ENCODE peak calls at places on chromosomes 13 and 19, in nine cellular contexts. F is SK-MEL-5, D is neural crest cell, S is AG09309, A is lung microvascular endothelial cell, N is MCF 10A, E is B cell, R is A172, Z is SK-N-MC. M is an unnamed sample.

GRCh38 chr19:6100284-6100915 is 9.9 kb downstream of the RFX2 start:
- DNase-seq in F (no peak), D (no peak), S (no peak), A (peak), N (no peak), E (peak), R (no peak), Z (no peak), M (no peak)

GRCh38 chr13:21684576-21684975 is 13.7 kb downstream of the FGF9 start:
- DNase-seq in F (no peak), D (no peak), S (no peak), A (no peak), N (no peak), E (no peak), R (no peak), Z (no peak), M (no peak)

GRCh38 chr13:20093946-20094345 is 66.9 kb downstream of the GJA3 start:
- DNase-seq in F (no peak), D (no peak), S (no peak), A (no peak), N (no peak), E (no peak), R (no peak), Z (no peak), M (no peak)

GRCh38 chr19:47414469-47414868 is 4.9 kb downstream of the MEIS3 start:
- DNase-seq in F (peak), D (no peak), S (no peak), A (peak), N (peak), E (no peak), R (no peak), Z (no peak), M (no peak)

GRCh38 chr19:1170938-1171754 is 2.9 kb downstream of the SBNO2 start:
- DNase-seq in F (peak), D (no peak), S (no peak), A (no peak), N (no peak), E (no peak), R (no peak), Z (no peak), M (no peak)

GRCh38 chr19:52664461-52664860 is 26.3 kb upstream of the ZNF83 start:
- DNase-seq in F (no peak), D (no peak), S (no peak), A (no peak), N (no peak), E (no peak), R (peak), Z (no peak), M (no peak)

GRCh38 chr19:23470873-23471555 is 75.7 kb upstream of the ZNF91 start:
- DNase-seq in F (no peak), D (no peak), S (no peak), A (no peak), N (no peak), E (no peak), R (no peak), Z (no peak), M (no peak)

GRCh38 chr13:35887028-35887666 is 244.0 kb downstream of the DCLK1 start:
- DNase-seq in F (no peak), D (no peak), S (no peak), A (no peak), N (no peak), E (no peak), R (peak), Z (no peak), M (no peak)

GRCh38 chr13:36339600-36340155 is 6.5 kb downstream of the SPART start:
- DNase-seq in F (no peak), D (no peak), S (no peak), A (peak), N (no peak), E (no peak), R (no peak), Z (no peak), M (no peak)

GRCh38 chr13:30821421-30821820 is 84.7 kb upstream of the MEDAG start:
- DNase-seq in F (no peak), D (no peak), S (no peak), A (no peak), N (no peak), E (no peak), R (no peak), Z (no peak), M (no peak)

GRCh38 chr13:31199849-31200635 is at the start of gene B3GLCT:
- DNase-seq in F (peak), D (peak), S (no peak), A (peak), N (peak), E (peak), R (peak), Z (no peak), M (no peak)

GRCh38 chr19:31280266-31281006 is 68.8 kb downstream of the TSHZ3 start:
- DNase-seq in F (no peak), D (no peak), S (no peak), A (no peak), N (no peak), E (no peak), R (no peak), Z (no peak), M (no peak)

GRCh38 chr19:19039901-19040300 is 6.5 kb downstream of the ARMC6 start:
- DNase-seq in F (no peak), D (no peak), S (no peak), A (no peak), N (no peak), E (no peak), R (no peak), Z (no peak), M (no peak)

GRCh38 chr13:31208554-31209122 is 8.9 kb downstream of the B3GLCT start:
- DNase-seq in F (no peak), D (no peak), S (no peak), A (no peak), N (no peak), E (no peak), R (no peak), Z (no peak), M (no peak)

GRCh38 chr19:39078436-39079200 is 5.5 kb upstream of the ACP7 start:
- DNase-seq in F (peak), D (no peak), S (peak), A (peak), N (peak), E (no peak), R (peak), Z (no peak), M (no peak)

GRCh38 chr13:77502104-77502720 is 33.3 kb upstream of the SCEL start:
- DNase-seq in F (no peak), D (no peak), S (no peak), A (no peak), N (no peak), E (no peak), R (no peak), Z (no peak), M (no peak)

GRCh38 chr13:24083722-24084421 is 76.6 kb upstream of the SPATA13 start:
- DNase-seq in F (no peak), D (peak), S (no peak), A (no peak), N (no peak), E (no peak), R (no peak), Z (no peak), M (no peak)

GRCh38 chr13:36088001-36088400 is 43.2 kb downstream of the DCLK1 start:
- DNase-seq in F (no peak), D (no peak), S (no peak), A (no peak), N (peak), E (no peak), R (peak), Z (no peak), M (no peak)

GRCh38 chr19:2503521-2504109 is 27.7 kb downstream of the GADD45B start:
- DNase-seq in F (no peak), D (no peak), S (no peak), A (no peak), N (peak), E (peak), R (peak), Z (no peak), M (no peak)

GRCh38 chr13:83681547-83681946 is 200.7 kb downstream of the SLITRK1 start:
- DNase-seq in F (no peak), D (no peak), S (no peak), A (no peak), N (no peak), E (no peak), R (no peak), Z (no peak), M (no peak)

M was measured in iPS DF 19.7.